ENCODE peak calls at places on chromosomes 4 and X, in nine cellular contexts. V, R, N, F, S, I, B, M and J are unnamed samples.

GRCh38 chr4:111923786-111924185 is 221.5 kb upstream of the FAM241A start:
- DNase-seq in V (no peak), R (peak), N (no peak), F (no peak), S (no peak), I (no peak), B (no peak), M (no peak), J (peak)

GRCh38 chrX:12984629-12985303 is 9.9 kb downstream of the TMSB4X start:
- DNase-seq in V (peak), R (peak), N (no peak), F (no peak), S (no peak), I (no peak), B (peak), M (peak), J (peak)

GRCh38 chr4:23113104-23113503 is 420.4 kb downstream of the GBA3 start:
- DNase-seq in V (no peak), R (no peak), N (no peak), F (no peak), S (no peak), I (no peak), B (no peak), M (no peak), J (no peak)

GRCh38 chrX:124087000-124087746 is 125.7 kb downstream of the STAG2 start:
- DNase-seq in V (no peak), R (no peak), N (no peak), F (no peak), S (no peak), I (no peak), B (no peak), M (no peak), J (no peak)

GRCh38 chr4:142817442-142817841 is 28.7 kb downstream of the INPP4B start:
- DNase-seq in V (no peak), R (peak), N (no peak), F (no peak), S (peak), I (peak), B (peak), M (no peak), J (peak)

GRCh38 chrX:149940015-149940716 is 1.9 kb upstream of the EOLA2 start:
- DNase-seq in V (peak), R (peak), N (peak), F (peak), S (peak), I (peak), B (peak), M (peak), J (peak)

GRCh38 chr4:148946271-148946670 is 504.1 kb upstream of the NR3C2 start:
- DNase-seq in V (no peak), R (peak), N (no peak), F (no peak), S (no peak), I (no peak), B (no peak), M (no peak), J (no peak)

GRCh38 chr4:185508162-185508561 is 27.1 kb downstream of the PDLIM3 start:
- DNase-seq in V (no peak), R (no peak), N (no peak), F (no peak), S (no peak), I (no peak), B (peak), M (no peak), J (no peak)

GRCh38 chr4:105520819-105521790 is 31.3 kb upstream of the ARHGEF38 start:
- DNase-seq in V (no peak), R (peak), N (peak), F (peak), S (no peak), I (peak), B (peak), M (peak), J (peak)

GRCh38 chr4:1293531-1293941 is 3.8 kb downstream of the MAEA start:
- DNase-seq in V (no peak), R (no peak), N (peak), F (no peak), S (no peak), I (no peak), B (no peak), M (peak), J (no peak)

GRCh38 chr4:6338175-6338950 is 68.7 kb downstream of the WFS1 start:
- DNase-seq in V (peak), R (no peak), N (no peak), F (no peak), S (no peak), I (no peak), B (no peak), M (no peak), J (no peak)

GRCh38 chr4:4852591-4853362 is 6.7 kb upstream of the MSX1 start:
- DNase-seq in V (no peak), R (peak), N (peak), F (no peak), S (peak), I (peak), B (no peak), M (no peak), J (peak)

GRCh38 chr4:171929907-171930306 is 116.7 kb downstream of the GALNTL6 start:
- DNase-seq in V (no peak), R (no peak), N (no peak), F (no peak), S (no peak), I (no peak), B (no peak), M (no peak), J (no peak)

GRCh38 chr4:55173580-55173979 is 48.2 kb upstream of the KDR start:
- DNase-seq in V (no peak), R (peak), N (no peak), F (no peak), S (no peak), I (no peak), B (peak), M (no peak), J (peak)

GRCh38 chr4:76950052-76950845 is 697 bp downstream of the SEPTIN11 start:
- DNase-seq in V (peak), R (peak), N (peak), F (peak), S (no peak), I (peak), B (peak), M (peak), J (peak)

GRCh38 chr4:5389756-5390155 is 318.6 kb downstream of the EVC2 start:
- DNase-seq in V (no peak), R (no peak), N (peak), F (no peak), S (no peak), I (no peak), B (no peak), M (no peak), J (no peak)

GRCh38 chr4:121253961-121254360 is 89.8 kb upstream of the TNIP3 start:
- DNase-seq in V (no peak), R (peak), N (no peak), F (no peak), S (no peak), I (no peak), B (no peak), M (peak), J (no peak)

GRCh38 chr4:47532658-47533057 is 47.6 kb downstream of the ATP10D start:
- DNase-seq in V (no peak), R (no peak), N (no peak), F (no peak), S (no peak), I (no peak), B (no peak), M (no peak), J (no peak)

GRCh38 chr4:112473985-112474384 is 42.0 kb downstream of the NEUROG2 start:
- DNase-seq in V (no peak), R (no peak), N (no peak), F (no peak), S (no peak), I (no peak), B (no peak), M (no peak), J (no peak)

GRCh38 chr4:185182196-185182595 is 21.6 kb downstream of the CFAP97 start:
- DNase-seq in V (no peak), R (no peak), N (no peak), F (no peak), S (no peak), I (peak), B (no peak), M (no peak), J (no peak)

GRCh38 chr4:184649026-184649970 is at the start of the genes CASP3 and PRIMPOL:
- DNase-seq in V (peak), R (peak), N (peak), F (peak), S (peak), I (peak), B (peak), M (peak), J (peak)

GRCh38 chr4:128291096-128291495 is 3.5 kb upstream of the PGRMC2 start:
- DNase-seq in V (no peak), R (no peak), N (no peak), F (no peak), S (no peak), I (no peak), B (no peak), M (no peak), J (no peak)
- H3K4me3 ChIP-seq in V (no peak), R (no peak), N (no peak), F (no peak), S (no peak), I (no peak), B (no peak), M (no peak), J (no peak)

DNA sequence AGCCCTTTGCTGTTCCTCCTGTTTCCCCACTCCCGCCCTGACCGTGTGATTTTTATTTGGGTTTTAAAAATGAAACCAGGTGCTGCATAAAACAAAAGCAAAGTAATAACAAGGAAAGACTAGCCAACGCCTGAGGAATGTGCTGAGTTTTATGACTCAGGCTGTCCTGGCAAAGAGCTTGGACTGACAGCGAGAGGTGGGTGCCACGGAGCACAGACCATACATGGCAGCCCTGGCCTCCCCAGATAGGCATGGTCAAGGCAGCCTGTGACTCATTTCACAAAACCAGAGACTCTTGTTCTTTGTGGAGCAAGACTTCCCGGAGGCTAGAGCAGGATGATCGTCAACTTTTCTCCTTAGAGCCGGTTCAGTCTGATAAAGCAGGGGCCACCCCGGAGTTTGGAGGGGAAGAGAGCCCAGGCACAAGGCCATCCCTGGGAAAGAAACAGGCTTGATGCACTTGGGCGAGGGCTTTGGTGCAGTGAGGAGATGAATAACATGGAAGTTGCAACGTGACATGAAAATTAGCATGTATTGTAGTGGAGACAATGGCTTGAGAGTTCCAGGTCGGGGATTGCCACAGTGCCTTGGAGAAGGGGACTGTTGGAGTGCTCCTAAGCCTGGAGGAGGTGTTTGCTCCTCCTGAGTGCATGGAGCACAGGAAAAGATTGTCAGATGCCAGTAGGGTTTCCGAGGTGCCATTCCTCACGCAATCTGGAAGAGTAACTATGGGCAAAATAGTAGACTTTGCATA is 54.8 kb downstream of the C4orf51 start:
- DNase-seq in V (no peak), R (peak), N (peak), F (peak), S (peak), I (peak), B (peak), M (peak), J (peak)
- H3K4me3 ChIP-seq in V (no peak), R (peak), N (no peak), F (no peak), S (peak), I (no peak), B (peak), M (no peak), J (peak)

DNA sequence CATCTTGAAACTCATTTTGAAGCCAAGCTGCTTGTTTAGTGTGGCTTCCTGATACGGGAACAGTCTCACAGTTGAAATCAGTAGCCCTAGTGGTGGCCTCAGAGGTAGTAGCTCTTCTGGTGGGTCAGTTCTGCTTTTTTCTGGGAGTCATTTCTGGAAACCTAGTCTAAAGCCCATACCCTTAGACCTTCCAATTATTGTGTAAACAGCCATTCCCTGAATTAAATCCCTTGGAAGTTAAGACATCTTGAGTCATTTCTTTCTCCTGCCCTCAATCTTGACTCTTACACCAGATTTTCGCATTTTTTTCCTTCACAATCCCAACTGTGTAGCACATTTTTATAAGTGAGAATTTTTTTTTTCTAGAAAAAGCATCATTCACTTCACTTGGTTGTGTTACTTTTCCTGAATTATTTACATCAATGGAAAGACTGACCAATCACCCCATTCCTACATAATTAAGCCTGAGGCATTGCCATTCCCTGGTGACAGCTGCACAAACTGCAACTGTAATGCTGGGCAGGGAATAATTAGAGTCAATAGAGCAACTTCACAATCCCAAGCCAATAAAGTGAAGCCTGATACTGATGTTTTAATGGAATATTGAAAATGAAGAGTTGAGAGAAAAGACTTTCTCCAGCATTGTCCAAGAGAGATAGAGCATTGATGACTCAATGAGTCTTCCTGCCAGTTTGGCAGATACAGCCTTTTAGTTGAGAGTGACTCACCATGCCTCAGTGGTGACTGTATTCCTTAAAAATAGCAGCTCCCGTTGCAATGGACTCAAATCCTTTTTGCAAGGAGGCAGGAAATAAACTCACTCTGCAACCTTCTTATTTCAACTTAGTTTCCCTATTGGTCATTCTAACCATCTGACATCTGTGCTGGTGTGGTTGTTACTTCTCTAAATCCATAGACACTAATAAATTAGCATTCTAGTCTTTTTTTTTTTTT is 13.0 kb upstream of the SEPSECS start:
- DNase-seq in V (no peak), R (peak), N (no peak), F (peak), S (peak), I (peak), B (peak), M (no peak), J (peak)
- H3K4me3 ChIP-seq in V (no peak), R (no peak), N (no peak), F (no peak), S (no peak), I (no peak), B (peak), M (no peak), J (no peak)

GRCh38 chr4:133385161-133385954 is 236.3 kb downstream of the PCDH10 start:
- DNase-seq in V (peak), R (peak), N (peak), F (no peak), S (no peak), I (no peak), B (no peak), M (no peak), J (no peak)
- H3K4me3 ChIP-seq in V (no peak), R (no peak), N (no peak), F (no peak), S (no peak), I (no peak), B (no peak), M (no peak), J (no peak)

GRCh38 chr4:173499568-173500535 is 30.2 kb downstream of the HAND2 start:
- DNase-seq in V (no peak), R (no peak), N (peak), F (no peak), S (no peak), I (peak), B (no peak), M (no peak), J (no peak)

GRCh38 chr4:173503330-173504180 is 26.5 kb downstream of the HAND2 start:
- DNase-seq in V (no peak), R (no peak), N (peak), F (no peak), S (no peak), I (no peak), B (no peak), M (no peak), J (no peak)

GRCh38 chr4:173501592-173502150 is 28.4 kb downstream of the HAND2 start:
- DNase-seq in V (no peak), R (no peak), N (no peak), F (no peak), S (no peak), I (peak), B (no peak), M (no peak), J (no peak)

GRCh38 chr4:173498771-173499170 is 31.3 kb downstream of the HAND2 start:
- DNase-seq in V (no peak), R (no peak), N (peak), F (no peak), S (no peak), I (no peak), B (no peak), M (no peak), J (peak)

GRCh38 chr4:173500841-173501591 is 29.0 kb downstream of the HAND2 start:
- DNase-seq in V (no peak), R (no peak), N (peak), F (no peak), S (no peak), I (peak), B (no peak), M (no peak), J (no peak)
- H3K4me3 ChIP-seq in V (no peak), R (no peak), N (no peak), F (no peak), S (no peak), I (peak), B (no peak), M (no peak), J (no peak)

DNA sequence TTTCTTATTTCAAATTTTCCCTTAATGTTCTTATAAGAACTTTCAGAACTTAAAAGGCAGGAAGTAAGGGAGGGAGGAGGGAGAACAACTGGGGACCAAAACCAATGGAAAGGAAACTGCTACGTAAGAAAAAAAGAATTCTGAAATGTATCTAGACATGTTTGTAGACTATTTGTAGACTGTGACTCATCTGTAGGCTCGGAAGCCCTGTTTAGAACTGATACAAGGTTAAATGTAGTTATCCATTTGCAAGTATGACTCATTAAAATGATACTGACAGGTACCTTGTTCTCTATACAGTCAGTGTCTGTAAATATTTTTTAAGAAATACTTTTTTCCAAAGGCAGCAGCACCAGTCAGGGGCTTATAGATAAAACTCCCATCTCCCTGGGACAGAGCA is 202.0 kb downstream of the DHX15 start:
- DNase-seq in V (no peak), R (peak), N (no peak), F (no peak), S (no peak), I (no peak), B (peak), M (no peak), J (peak)
- H3K4me3 ChIP-seq in V (no peak), R (no peak), N (no peak), F (no peak), S (no peak), I (no peak), B (no peak), M (no peak), J (no peak)

DNA sequence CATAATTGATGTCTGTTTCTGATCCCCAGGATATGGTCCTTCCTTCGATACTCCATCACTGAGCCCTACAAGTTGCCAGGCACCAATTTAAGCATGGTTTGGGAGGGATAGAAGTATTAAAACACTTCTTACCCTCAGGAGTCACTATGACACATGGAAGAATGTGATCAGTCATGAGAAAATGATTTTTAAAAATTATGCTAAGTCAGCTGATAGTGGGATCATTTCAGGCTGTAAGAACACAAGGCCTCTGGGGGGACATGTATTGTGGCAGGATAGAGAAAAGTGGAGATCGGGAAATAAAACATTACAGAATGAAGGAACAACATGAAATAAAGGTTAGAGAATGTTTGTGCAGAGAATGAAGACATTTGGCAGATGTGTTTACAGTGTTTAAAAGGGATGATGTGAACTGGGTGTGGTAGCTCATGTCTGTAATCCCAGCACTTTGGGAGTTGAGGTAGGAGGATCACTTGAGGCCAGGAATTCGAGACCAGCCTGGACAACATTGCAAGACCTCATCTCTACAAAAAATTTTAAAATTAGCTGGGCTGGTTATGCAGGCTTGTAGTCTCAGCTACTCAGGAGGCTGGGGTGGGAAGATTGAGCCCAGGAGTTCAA is 64.0 kb downstream of the ELOVL6 start:
- DNase-seq in V (no peak), R (no peak), N (no peak), F (no peak), S (no peak), I (no peak), B (no peak), M (no peak), J (no peak)
- H3K4me3 ChIP-seq in V (no peak), R (no peak), N (no peak), F (no peak), S (no peak), I (no peak), B (no peak), M (no peak), J (no peak)

GRCh38 chrX:64205735-64206491 is 405 bp upstream of the AMER1 start:
- DNase-seq in V (peak), R (peak), N (peak), F (peak), S (peak), I (peak), B (peak), M (peak), J (peak)

GRCh38 chrX:64204701-64205440 is 637 bp downstream of the AMER1 start:
- DNase-seq in V (peak), R (peak), N (peak), F (peak), S (no peak), I (peak), B (peak), M (no peak), J (peak)

GRCh38 chrX:64205441-64205734 is at the start of gene AMER1:
- DNase-seq in V (no peak), R (no peak), N (no peak), F (no peak), S (peak), I (no peak), B (no peak), M (peak), J (no peak)

GRCh38 chrX:64202808-64203320 is 2.6 kb downstream of the AMER1 start:
- DNase-seq in V (no peak), R (peak), N (no peak), F (no peak), S (no peak), I (no peak), B (no peak), M (no peak), J (peak)

GRCh38 chrX:64204252-64204651 is 1.3 kb downstream of the AMER1 start:
- DNase-seq in V (peak), R (peak), N (peak), F (peak), S (no peak), I (peak), B (no peak), M (peak), J (peak)
- H3K4me3 ChIP-seq in V (peak), R (peak), N (peak), F (no peak), S (peak), I (peak), B (peak), M (peak), J (peak)

GRCh38 chr4:147837435-147837834 is 105.5 kb downstream of the ARHGAP10 start:
- DNase-seq in V (no peak), R (no peak), N (no peak), F (peak), S (no peak), I (peak), B (peak), M (no peak), J (no peak)
- H3K4me3 ChIP-seq in V (no peak), R (no peak), N (no peak), F (no peak), S (no peak), I (no peak), B (no peak), M (no peak), J (no peak)